ENCODE peak calls at places on chromosomes 5 and 9, in seven cellular contexts. W, U, Y, A, M, Q and E are unnamed samples.

GRCh38 chr9:94937214-94937903 is 210.9 kb downstream of the AOPEP start:
- DNase-seq in M (no peak), Q (no peak), U (peak), W (peak), A (peak), Y (peak), E (peak)

GRCh38 chr5:122982376-122982775 is 54.1 kb downstream of the PPIC start:
- DNase-seq in Y (no peak), W (no peak), U (no peak), M (no peak), Q (no peak), A (no peak), E (no peak)

GRCh38 chr9:108535526-108535925 is 320.3 kb downstream of the ACTL7B start:
- DNase-seq in W (no peak), M (no peak), A (no peak), Y (no peak), U (no peak), Q (no peak), E (no peak)

GRCh38 chr5:64690417-64691151 is at the start of gene SHISAL2B:
- DNase-seq in W (no peak), A (no peak), Q (no peak), Y (peak), U (no peak), M (no peak), E (no peak)

GRCh38 chr5:93079046-93079445 is 502.0 kb downstream of the NR2F1-AS1 start:
- DNase-seq in Q (no peak), M (no peak), W (no peak), U (no peak), Y (no peak), A (no peak), E (no peak)

GRCh38 chr5:154221371-154221896 is 30.9 kb downstream of the GALNT10 start:
- DNase-seq in A (peak), M (peak), W (peak), Q (no peak), Y (peak), U (peak), E (peak)

GRCh38 chr9:4299006-4299795 is 667 bp downstream of the GLIS3 start:
- DNase-seq in U (no peak), W (no peak), Y (peak), M (no peak), A (peak), Q (peak), E (peak)

GRCh38 chr5:119879446-119879845 is 250.1 kb downstream of the FAM170A start:
- DNase-seq in Y (no peak), M (no peak), Q (no peak), W (no peak), U (no peak), A (no peak), E (no peak)

GRCh38 chr5:60208681-60209080 is 315.2 kb upstream of the PDE4D start:
- DNase-seq in W (no peak), M (no peak), Y (no peak), U (no peak), Q (no peak), A (no peak), E (no peak)

GRCh38 chr9:137491735-137492432 is 32.8 kb upstream of the NSMF start:
- DNase-seq in A (no peak), Y (no peak), Q (no peak), M (no peak), W (no peak), U (no peak), E (no peak)

GRCh38 chr9:11038956-11039355 is 426.2 kb upstream of the PTPRD start:
- DNase-seq in M (no peak), Q (no peak), U (no peak), A (no peak), W (no peak), Y (peak), E (no peak)

GRCh38 chr5:17398439-17398838 is 99.6 kb upstream of the TAF11L2 start:
- DNase-seq in M (peak), W (peak), A (peak), U (peak), Q (no peak), Y (peak), E (peak)

GRCh38 chr9:95725045-95725444 is 150.4 kb upstream of the ERCC6L2 start:
- DNase-seq in W (no peak), A (no peak), U (no peak), Q (no peak), Y (no peak), M (no peak), E (no peak)

GRCh38 chr5:170469414-170469813 is 34.4 kb upstream of the KCNIP1 start:
- DNase-seq in W (no peak), A (no peak), Y (no peak), U (no peak), Q (no peak), M (no peak), E (no peak)

GRCh38 chr5:142597546-142598337 is 88.1 kb downstream of the FGF1 start:
- DNase-seq in Q (no peak), A (peak), Y (peak), U (peak), M (peak), W (peak), E (peak)

GRCh38 chr5:44260793-44261192 is 128.4 kb downstream of the FGF10 start:
- DNase-seq in Q (no peak), M (no peak), U (no peak), A (no peak), W (no peak), Y (no peak), E (no peak)

GRCh38 chr9:36298566-36298965 is 40.3 kb upstream of the GNE start:
- DNase-seq in M (peak), Y (peak), Q (no peak), W (no peak), U (no peak), A (peak), E (peak)